ENCODE peak calls at places on chromosomes 6 and 20, in five cellular contexts. Q is HepG2, J is SK-N-SH, T is GM12878, C is K562. H is an unnamed sample.

GRCh38 chr6:106882133-106882532 is 92.4 kb downstream of the CD24 start:
- DNase-seq in Q (no peak), J (no peak), T (no peak), C (no peak), H (no peak)

GRCh38 chr20:5842465-5842864 is 92.3 kb downstream of the SHLD1 start:
- DNase-seq in Q (no peak), J (no peak), T (no peak), C (no peak), H (no peak)

GRCh38 chr6:140857734-140858380 is 1274.9 kb upstream of the GJE1 start:
- DNase-seq in Q (no peak), J (no peak), T (no peak), C (no peak), H (peak)

GRCh38 chr6:403659-404655 is 12.4 kb downstream of the IRF4 start:
- DNase-seq in Q (no peak), J (no peak), T (no peak), C (peak), H (no peak)

GRCh38 chr20:6533828-6534388 is 233.6 kb upstream of the BMP2 start:
- DNase-seq in Q (no peak), J (no peak), T (no peak), C (no peak), H (no peak)

GRCh38 chr6:157376706-157377230 is 4.2 kb upstream of the ZDHHC14 start:
- DNase-seq in Q (no peak), J (no peak), T (no peak), C (no peak), H (no peak)

GRCh38 chr6:52995913-52996685 is 1.0 kb upstream of the GSTA4 start:
- DNase-seq in Q (peak), J (peak), T (peak), C (peak), H (peak)

GRCh38 chr6:140445474-140446004 is 1071.1 kb upstream of the CITED2 start:
- DNase-seq in Q (no peak), J (no peak), T (no peak), C (no peak), H (no peak)

GRCh38 chr20:38277285-38277684 is 16.8 kb upstream of the KIAA1755 start:
- DNase-seq in Q (no peak), J (no peak), T (no peak), C (no peak), H (no peak)

GRCh38 chr20:11935212-11935611 is 17.5 kb downstream of the BTBD3 start:
- DNase-seq in Q (no peak), J (no peak), T (no peak), C (no peak), H (no peak)

GRCh38 chr20:34452281-34452982 is 63.8 kb upstream of the DYNLRB1 start:
- DNase-seq in Q (no peak), J (peak), T (no peak), C (no peak), H (no peak)

GRCh38 chr6:119147101-119148053 is 68.9 kb upstream of the FAM184A start:
- DNase-seq in Q (peak), J (no peak), T (peak), C (peak), H (peak)

GRCh38 chr20:45211569-45212474 is 5.0 kb downstream of the SEMG1 start:
- DNase-seq in Q (no peak), J (no peak), T (no peak), C (no peak), H (no peak)

GRCh38 chr6:126367849-126368248 is 27.9 kb downstream of the CENPW start:
- DNase-seq in Q (no peak), J (no peak), T (no peak), C (no peak), H (peak)

GRCh38 chr6:155123520-155123919 is 128.4 kb downstream of the TIAM2 start:
- DNase-seq in Q (peak), J (no peak), T (no peak), C (no peak), H (no peak)

GRCh38 chr6:11011787-11012234 is 32.3 kb downstream of the ELOVL2 start:
- DNase-seq in Q (peak), J (no peak), T (no peak), C (peak), H (no peak)

GRCh38 chr20:57748601-57749130 is 38.9 kb upstream of the PMEPA1 start:
- DNase-seq in Q (peak), J (peak), T (peak), C (no peak), H (no peak)

GRCh38 chr20:15045246-15045645 is 707.8 kb upstream of the FLRT3 start:
- DNase-seq in Q (no peak), J (no peak), T (no peak), C (no peak), H (no peak)

GRCh38 chr20:62651285-62652021 is 9.2 kb downstream of the SLCO4A1 start:
- DNase-seq in Q (no peak), J (peak), T (peak), C (peak), H (peak)

GRCh38 chr6:71391126-71391525 is 102.5 kb downstream of the OGFRL1 start:
- DNase-seq in Q (no peak), J (no peak), T (no peak), C (no peak), H (no peak)

GRCh38 chr20:9375221-9375681 is 139.1 kb upstream of the LAMP5 start:
- DNase-seq in Q (no peak), J (no peak), T (no peak), C (no peak), H (no peak)

GRCh38 chr6:73579851-73580246 is 59.0 kb upstream of the EEF1A1 start:
- DNase-seq in Q (peak), J (no peak), T (peak), C (peak), H (peak)

GRCh38 chr6:64050586-64050985 is 415.0 kb downstream of the PHF3 start:
- DNase-seq in Q (no peak), J (no peak), T (no peak), C (no peak), H (no peak)

GRCh38 chr6:13434777-13435176 is 52.6 kb downstream of the GFOD1 start:
- DNase-seq in Q (no peak), J (no peak), T (no peak), C (no peak), H (no peak)

GRCh38 chr6:4210619-4211419 is 75.4 kb upstream of the ECI2 start:
- DNase-seq in Q (peak), J (peak), T (no peak), C (peak), H (peak)

GRCh38 chr6:138726066-138727060 is 47.2 kb upstream of the CCDC28A start:
- DNase-seq in Q (no peak), J (no peak), T (no peak), C (no peak), H (no peak)

GRCh38 chr6:164359441-164359840 is 944.9 kb downstream of the QKI start:
- DNase-seq in Q (no peak), J (no peak), T (no peak), C (no peak), H (no peak)

GRCh38 chr6:11815231-11815630 is 36.6 kb upstream of the ADTRP start:
- DNase-seq in Q (no peak), J (no peak), T (no peak), C (no peak), H (no peak)

GRCh38 chr6:33770116-33770832 is 18.7 kb downstream of the LEMD2 start:
- DNase-seq in Q (no peak), J (no peak), T (no peak), C (no peak), H (no peak)

GRCh38 chr6:27630727-27631613 is 158.1 kb upstream of the ZNF184 start:
- DNase-seq in Q (peak), J (peak), T (peak), C (peak), H (peak)

GRCh38 chr20:51138576-51138975 is 115.7 kb upstream of the KCNG1 start:
- DNase-seq in Q (no peak), J (no peak), T (no peak), C (no peak), H (no peak)

GRCh38 chr20:51140671-51141070 is 117.8 kb upstream of the KCNG1 start:
- DNase-seq in Q (no peak), J (no peak), T (no peak), C (no peak), H (no peak)

GRCh38 chr20:51144476-51144875 is 121.6 kb upstream of the KCNG1 start:
- DNase-seq in Q (no peak), J (no peak), T (no peak), C (no peak), H (no peak)

GRCh38 chr20:51143652-51144051 is 120.7 kb upstream of the KCNG1 start:
- DNase-seq in Q (no peak), J (no peak), T (no peak), C (no peak), H (no peak)

GRCh38 chr20:51142448-51142847 is 119.5 kb upstream of the KCNG1 start:
- DNase-seq in Q (no peak), J (no peak), T (no peak), C (no peak), H (no peak)
- TF ChIP-seq REST in Q (no peak), J (no peak), T (no peak), C (no peak), H (no peak)

GRCh38 chr20:22617160-22617559 is 32.8 kb upstream of the FOXA2 start:
- DNase-seq in Q (peak), J (no peak), T (no peak), C (peak), H (no peak)
- TF ChIP-seq GABPA in Q (no peak), J (no peak), T (no peak), C (no peak), H (no peak)

GRCh38 chr20:50471231-50471630 is 39.0 kb upstream of the PTPN1 start:
- DNase-seq in Q (no peak), J (no peak), T (no peak), C (no peak), H (no peak)
- TF ChIP-seq POLR2AphosphoS5 in Q (no peak), J (no peak), T (no peak), C (no peak), H (no peak)

GRCh38 chr6:2598867-2599266 is 151.9 kb downstream of the MYLK4 start:
- DNase-seq in Q (no peak), J (no peak), T (no peak), C (no peak), H (no peak)

GRCh38 chr6:2599817-2600216 is 150.9 kb downstream of the MYLK4 start:
- DNase-seq in Q (no peak), J (no peak), T (no peak), C (no peak), H (no peak)

GRCh38 chr6:2594868-2595267 is 155.9 kb downstream of the MYLK4 start:
- DNase-seq in Q (no peak), J (no peak), T (no peak), C (no peak), H (no peak)

GRCh38 chr6:2596222-2596621 is 154.5 kb downstream of the MYLK4 start:
- DNase-seq in Q (no peak), J (peak), T (no peak), C (no peak), H (no peak)

DNA sequence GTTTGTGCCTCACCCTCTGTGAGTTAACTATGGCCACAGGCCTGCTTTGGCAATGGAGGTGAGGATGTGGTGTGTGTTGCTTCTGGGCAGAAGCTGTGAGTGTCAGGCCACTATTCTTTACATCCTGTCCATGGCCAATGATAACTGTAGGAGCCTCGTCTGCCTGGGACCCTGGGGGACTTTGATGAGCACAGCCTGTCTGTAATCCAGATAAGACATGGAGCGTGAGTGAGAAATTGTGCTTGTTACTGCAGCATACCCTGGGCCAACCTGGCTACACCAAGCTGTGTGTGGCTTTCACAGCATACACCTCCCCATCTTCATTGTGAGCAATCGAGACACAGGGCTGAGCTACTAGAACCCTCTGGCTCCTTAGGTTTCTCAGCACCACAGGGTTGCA is 150.4 kb downstream of the MYLK4 start:
- DNase-seq in Q (no peak), J (no peak), T (no peak), C (no peak), H (no peak)
- TF ChIP-seq REST in Q (no peak), J (no peak), T (no peak), C (no peak), H (no peak)

GRCh38 chr20:2799688-2800589 is 488 bp downstream of the CPXM1 start:
- DNase-seq in Q (no peak), J (peak), T (no peak), C (no peak), H (peak)
- TF ChIP-seq GABPA in Q (no peak), J (no peak), T (no peak), C (no peak), H (no peak)

GRCh38 chr20:31908016-31908415 is 37.6 kb downstream of the TTLL9 start:
- DNase-seq in Q (no peak), J (no peak), T (no peak), C (no peak), H (no peak)

GRCh38 chr20:31907046-31907445 is 36.6 kb downstream of the TTLL9 start:
- DNase-seq in Q (no peak), J (no peak), T (no peak), C (no peak), H (no peak)

GRCh38 chr20:31903630-31904386 is 33.4 kb downstream of the TTLL9 start:
- DNase-seq in Q (no peak), J (no peak), T (no peak), C (no peak), H (no peak)

GRCh38 chr20:31908424-31908823 is 38.0 kb downstream of the TTLL9 start:
- DNase-seq in Q (no peak), J (no peak), T (no peak), C (no peak), H (no peak)

GRCh38 chr20:31906001-31906400 is 35.6 kb downstream of the TTLL9 start:
- DNase-seq in Q (no peak), J (no peak), T (no peak), C (no peak), H (no peak)
- TF ChIP-seq POLR2AphosphoS5 in Q (no peak), J (no peak), T (no peak), C (no peak), H (no peak)

DNA sequence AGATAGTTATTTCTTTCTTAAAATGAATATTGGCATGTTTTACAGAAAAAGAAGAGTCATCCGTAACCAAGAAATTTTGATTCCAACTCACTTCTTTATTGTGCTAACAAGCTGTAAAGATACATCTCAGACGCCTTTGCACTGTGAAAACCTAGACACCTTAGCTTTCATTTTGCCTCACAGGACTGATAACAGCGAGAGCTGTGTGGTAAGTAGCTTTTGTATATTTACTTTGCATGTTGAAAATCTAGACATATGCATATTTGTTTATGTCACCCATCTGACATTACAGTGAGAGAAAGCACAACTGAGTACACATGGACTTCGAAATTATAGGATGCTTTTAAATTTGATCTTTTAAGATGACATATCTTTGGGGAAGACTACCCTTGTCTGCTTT is 64.7 kb downstream of the CCN2 start:
- DNase-seq in Q (no peak), J (no peak), T (no peak), C (no peak), H (no peak)
- TF ChIP-seq REST in Q (no peak), J (no peak), T (no peak), C (no peak), H (no peak)

DNA sequence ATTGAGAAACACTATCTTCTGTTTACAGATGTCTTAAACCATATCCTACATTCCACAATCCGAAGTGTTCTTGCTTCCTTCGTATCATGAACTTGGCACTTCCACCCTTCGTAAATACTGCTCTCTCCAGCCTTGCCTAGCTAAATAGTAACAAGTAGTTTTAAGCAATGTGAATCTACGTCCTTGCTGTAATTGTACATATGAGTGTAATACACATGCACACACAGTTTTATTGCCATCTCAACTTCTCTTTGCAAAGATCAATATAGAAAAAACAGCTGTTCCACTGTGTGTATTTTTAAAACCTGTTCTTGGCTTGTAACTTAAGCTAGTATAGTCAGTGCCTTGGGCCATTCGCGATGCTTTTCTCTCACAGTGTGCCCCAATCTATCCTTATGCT is 1524.7 kb downstream of the GRIK2 start:
- DNase-seq in Q (no peak), J (no peak), T (no peak), C (no peak), H (no peak)
- TF ChIP-seq GABPA in Q (no peak), J (no peak), T (no peak), C (no peak), H (no peak)